ENCODE peak calls at places on chromosomes 13 and 19, in seven cellular contexts. D, B, X, L, O, Y and P are unnamed samples.

GRCh38 chr13:26202365-26202972 is 19.6 kb downstream of the RNF6 start:
- DNase-seq in Y (no peak), O (peak), B (no peak), X (no peak), D (no peak), L (no peak), P (no peak)

GRCh38 chr13:82480415-82480814 is 1401.9 kb downstream of the SLITRK1 start:
- DNase-seq in X (no peak), O (no peak), D (no peak), B (no peak), Y (no peak), L (no peak), P (no peak)

GRCh38 chr13:48741377-48741776 is 87.6 kb downstream of the CYSLTR2 start:
- DNase-seq in B (no peak), Y (no peak), D (no peak), X (no peak), L (no peak), O (peak), P (no peak)

GRCh38 chr13:75685239-75685697 is 49.1 kb downstream of the LMO7 start:
- DNase-seq in X (no peak), D (peak), B (no peak), Y (peak), O (peak), L (no peak), P (no peak)

GRCh38 chr19:1057185-1057857 is 9.6 kb upstream of the ARHGAP45 start:
- DNase-seq in L (no peak), O (peak), X (no peak), Y (peak), D (no peak), B (no peak), P (no peak)

GRCh38 chr19:49422407-49423277 is 599 bp downstream of the PTH2 start:
- DNase-seq in L (peak), B (no peak), D (no peak), O (peak), Y (peak), X (no peak), P (no peak)

GRCh38 chr19:41367848-41368301 is 3.9 kb upstream of the B9D2 start:
- DNase-seq in X (no peak), B (no peak), Y (no peak), L (no peak), O (peak), D (no peak), P (no peak)

GRCh38 chr13:98199480-98199879 is 22.4 kb upstream of the RNF113B start:
- DNase-seq in D (no peak), L (no peak), O (no peak), X (no peak), B (no peak), Y (peak), P (no peak)

GRCh38 chr19:1830978-1831377 is 17.3 kb downstream of the REXO1 start:
- DNase-seq in D (no peak), Y (no peak), L (no peak), X (no peak), B (no peak), O (no peak), P (no peak)

GRCh38 chr19:5260381-5260967 is 80.1 kb downstream of the PTPRS start:
- DNase-seq in X (no peak), B (no peak), Y (no peak), L (no peak), O (no peak), D (no peak), P (no peak)

GRCh38 chr19:32901504-32902161 is 32.1 kb upstream of the SLC7A9 start:
- DNase-seq in B (no peak), X (no peak), O (no peak), D (no peak), Y (no peak), L (no peak), P (no peak)

GRCh38 chr13:82259284-82259683 is 1623.0 kb downstream of the SLITRK1 start:
- DNase-seq in X (no peak), D (no peak), L (no peak), B (no peak), O (no peak), Y (no peak), P (no peak)

GRCh38 chr13:66560991-66561390 is 669.1 kb downstream of the PCDH9 start:
- DNase-seq in Y (no peak), D (no peak), B (no peak), O (no peak), L (no peak), X (no peak), P (no peak)

GRCh38 chr13:45860240-45860639 is 8.7 kb upstream of the SIAH3 start:
- DNase-seq in D (no peak), L (no peak), Y (no peak), X (no peak), O (no peak), B (no peak), P (no peak)

GRCh38 chr13:70375718-70376117 is 267.5 kb upstream of the KLHL1 start:
- DNase-seq in Y (no peak), X (no peak), O (no peak), L (no peak), B (no peak), D (no peak), P (no peak)

GRCh38 chr19:53809518-53810186 is 14.5 kb downstream of the NLRP12 start:
- DNase-seq in L (no peak), D (no peak), B (no peak), Y (peak), X (no peak), O (no peak), P (no peak)

DNA sequence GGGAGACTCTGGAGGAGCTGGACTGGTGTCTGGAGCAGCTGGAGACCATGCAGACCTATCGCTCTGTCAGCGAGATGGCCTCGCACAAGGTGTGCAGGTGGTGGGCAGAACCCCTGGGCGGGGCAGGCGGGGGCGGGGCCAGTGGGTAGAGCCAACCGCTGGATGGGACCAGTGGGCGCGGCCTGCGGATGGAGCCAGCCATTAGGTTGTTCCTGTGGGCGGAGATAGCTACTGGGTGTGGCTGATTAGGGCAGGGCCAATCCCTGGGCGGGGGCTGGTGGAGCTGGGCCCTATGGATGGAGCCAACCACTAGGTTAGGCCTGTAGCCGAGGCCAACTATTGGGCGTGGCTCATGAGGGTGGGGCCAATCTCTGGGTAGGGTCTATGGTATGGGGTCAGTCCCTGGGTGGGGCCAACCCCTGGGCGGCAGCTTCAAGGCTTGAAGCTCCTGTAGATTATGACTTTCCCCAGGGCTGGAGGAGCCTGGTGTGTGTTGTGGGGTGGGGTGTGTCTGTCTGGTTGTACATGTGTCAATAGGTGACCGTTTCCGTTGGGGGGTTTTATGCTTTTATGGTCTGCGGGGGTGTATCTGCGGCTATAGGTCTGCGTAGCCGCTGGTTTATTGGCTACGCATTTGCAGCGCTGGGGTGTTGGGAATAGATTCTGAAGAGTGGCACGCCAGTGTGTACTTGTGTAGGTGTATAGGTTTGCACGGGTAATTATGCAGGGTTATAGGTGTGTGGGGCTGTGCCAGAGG is 30.7 kb downstream of the PDE4A start:
- DNase-seq in B (no peak), X (no peak), L (no peak), Y (peak), O (no peak), D (no peak), P (no peak)
- H3K27ac ChIP-seq in B (no peak), X (no peak), L (no peak), Y (no peak), O (no peak), D (no peak), P (no peak)

GRCh38 chr13:108959254-108959653 is 329.8 kb downstream of the MYO16 start:
- DNase-seq in Y (no peak), O (peak), B (no peak), L (no peak), X (no peak), D (no peak), P (no peak)

GRCh38 chr13:108960006-108960405 is 330.6 kb downstream of the MYO16 start:
- DNase-seq in B (no peak), X (no peak), O (no peak), D (no peak), Y (no peak), L (no peak), P (no peak)

GRCh38 chr13:108955741-108956140 is 326.3 kb downstream of the MYO16 start:
- DNase-seq in X (no peak), O (no peak), Y (no peak), D (no peak), L (no peak), B (no peak), P (no peak)

GRCh38 chr13:108958013-108958376 is 328.6 kb downstream of the MYO16 start:
- DNase-seq in O (no peak), Y (no peak), B (no peak), X (no peak), L (no peak), D (no peak), P (no peak)

DNA sequence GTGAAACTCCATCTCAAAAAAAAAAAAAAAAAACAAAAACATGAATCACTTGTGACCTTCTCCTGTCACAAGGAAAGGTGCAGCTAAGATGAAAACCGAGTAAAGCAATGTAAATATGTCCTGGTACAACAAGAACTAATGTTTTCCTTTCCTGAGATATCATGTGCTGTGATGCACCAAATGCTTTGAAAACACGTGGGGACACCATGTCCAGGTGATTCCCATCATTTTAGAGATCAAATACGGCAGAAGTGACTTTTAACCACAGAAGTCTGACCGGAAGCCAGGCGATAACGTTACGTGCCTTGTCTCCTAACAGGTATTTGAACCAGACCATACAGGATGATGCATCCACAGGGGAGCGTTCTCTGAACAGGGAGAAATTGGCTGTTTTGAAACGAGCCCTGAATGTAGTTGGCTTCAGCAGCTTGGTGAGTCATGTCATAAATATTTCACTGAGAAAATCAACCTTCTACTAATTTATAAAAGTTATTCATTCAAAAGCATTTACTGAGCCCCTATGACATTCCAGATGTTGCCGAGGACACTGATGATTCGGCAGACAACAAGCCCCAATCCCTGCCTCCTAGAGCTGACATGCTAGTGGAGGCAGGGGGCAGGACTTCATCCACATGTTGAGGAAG is 328.1 kb downstream of the MYO16 start:
- DNase-seq in D (no peak), B (no peak), X (no peak), O (peak), Y (peak), L (no peak), P (no peak)
- H3K27ac ChIP-seq in D (no peak), B (no peak), X (no peak), O (no peak), Y (no peak), L (no peak), P (no peak)

GRCh38 chr13:106377341-106377740 is 158.1 kb downstream of the EFNB2 start:
- DNase-seq in X (no peak), B (no peak), O (no peak), Y (no peak), L (no peak), D (no peak), P (no peak)
- H3K27ac ChIP-seq in X (no peak), B (no peak), O (no peak), Y (no peak), L (no peak), D (no peak), P (no peak)

DNA sequence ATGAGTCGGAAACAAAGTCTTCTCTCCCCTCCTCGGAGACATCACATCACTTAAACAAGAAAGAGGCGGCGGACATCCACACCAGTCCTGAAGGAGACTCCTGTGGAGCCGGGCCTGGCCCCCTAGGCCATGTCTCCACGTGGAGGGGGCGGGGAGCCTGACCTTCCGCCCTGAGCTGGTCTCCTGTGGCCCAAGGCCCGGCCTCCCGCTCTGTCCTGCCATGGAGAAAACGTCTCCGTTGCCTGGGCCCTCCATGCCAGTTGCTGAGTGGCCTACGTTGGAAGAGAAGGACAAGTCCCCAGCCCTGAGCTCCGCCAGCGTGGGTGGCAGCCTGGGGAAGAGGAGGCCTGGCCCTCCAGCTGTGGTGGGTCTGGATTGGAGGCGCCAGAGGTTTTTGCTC is 5.5 kb upstream of the CACTIN start:
- DNase-seq in O (no peak), X (no peak), B (no peak), Y (no peak), D (no peak), L (no peak), P (no peak)
- H3K27ac ChIP-seq in O (no peak), X (no peak), B (no peak), Y (no peak), D (no peak), L (no peak), P (peak)

GRCh38 chr19:50982186-50982585 is 1.5 kb downstream of the KLK7 start:
- DNase-seq in D (no peak), B (no peak), O (no peak), Y (no peak), X (no peak), L (no peak), P (no peak)
- H3K27ac ChIP-seq in D (no peak), B (no peak), O (no peak), Y (no peak), X (no peak), L (no peak), P (no peak)

DNA sequence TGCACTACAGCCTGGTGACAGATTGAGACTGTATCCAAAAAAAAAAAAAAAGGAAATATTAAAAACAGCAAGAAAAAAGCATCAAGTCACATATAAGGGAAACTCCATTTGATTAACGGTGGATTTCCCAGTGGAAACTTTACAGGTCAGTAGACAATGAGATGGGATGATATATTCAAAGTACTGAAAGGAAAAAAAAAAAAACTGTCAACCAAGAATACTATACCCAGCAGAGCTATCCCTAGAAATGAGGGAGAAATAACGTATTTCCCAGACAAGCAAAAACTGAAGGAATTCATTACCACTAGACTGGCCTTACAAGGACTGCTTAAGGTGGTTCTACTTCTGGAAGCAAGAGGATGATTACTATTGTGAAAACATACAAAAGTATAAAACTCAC is 87.4 kb downstream of the C1QTNF9 start:
- DNase-seq in B (no peak), X (no peak), O (no peak), D (no peak), L (no peak), Y (no peak), P (no peak)
- H3K27ac ChIP-seq in B (no peak), X (no peak), O (no peak), D (no peak), L (no peak), Y (no peak), P (no peak)

DNA sequence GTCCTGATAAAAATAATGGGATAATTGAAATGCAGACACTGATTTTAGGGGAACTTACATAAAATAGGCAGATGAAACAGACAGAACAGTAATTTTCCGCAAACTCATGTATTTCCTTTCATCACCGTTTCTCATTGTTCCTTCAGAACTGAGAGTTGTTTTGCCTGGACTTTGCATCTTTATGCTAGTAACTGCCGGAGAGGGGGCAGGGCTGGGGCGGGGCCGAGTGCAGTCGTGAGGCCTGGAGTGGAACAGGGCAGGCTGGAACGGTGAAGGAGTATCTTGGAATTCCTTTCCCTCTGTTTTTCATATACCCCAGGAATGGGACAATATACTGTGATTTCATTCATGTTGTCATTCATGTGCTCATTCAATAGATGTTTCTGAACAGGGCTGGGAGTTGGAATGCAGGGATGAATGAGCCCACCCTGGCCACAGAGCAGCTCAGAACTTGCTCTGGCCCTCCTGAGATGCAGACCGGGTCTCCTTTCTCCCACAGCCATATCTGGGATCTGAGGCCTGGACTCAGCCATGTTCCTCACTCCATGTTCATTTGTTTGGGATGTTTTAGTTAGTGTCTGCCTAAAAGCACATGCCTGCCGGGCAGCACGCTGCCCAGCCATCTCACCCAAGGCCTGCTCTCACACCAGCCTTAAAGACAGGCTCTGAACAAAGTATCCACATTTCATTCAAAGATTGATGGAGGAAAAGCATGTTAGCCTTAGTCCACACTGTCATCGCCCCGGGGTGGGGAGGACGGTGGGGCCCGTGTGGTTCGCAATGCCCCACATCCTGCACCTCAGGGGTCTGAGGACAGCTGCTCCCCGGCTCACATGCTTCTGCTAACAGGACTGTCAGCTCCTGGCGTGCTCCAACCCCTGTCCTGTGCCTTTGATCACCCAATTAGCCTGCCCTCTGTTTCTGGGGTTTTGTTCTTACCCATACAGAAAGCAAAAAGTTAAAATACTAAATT is 92.9 kb downstream of the SOX1 start:
- DNase-seq in O (no peak), B (no peak), X (peak), Y (no peak), L (no peak), D (no peak), P (no peak)
- H3K27ac ChIP-seq in O (no peak), B (no peak), X (no peak), Y (peak), L (no peak), D (no peak), P (no peak)